ENCODE peak calls at places on chromosomes 7 and 10, in eight cellular contexts. K, E, M, H, U, P, X and S are unnamed samples.

GRCh38 chr7:70154521-70155180 is 556.4 kb downstream of the AUTS2 start:
- DNase-seq in X (no peak), M (no peak), K (no peak), E (no peak), P (no peak), H (no peak), U (no peak), S (no peak)

GRCh38 chr10:94194256-94194655 is 168.5 kb downstream of the NOC3L start:
- DNase-seq in K (peak), X (no peak), P (peak), E (no peak), U (peak), H (no peak), M (no peak), S (no peak)

GRCh38 chr7:130008941-130009847 is 42.0 kb downstream of the ZC3HC1 start:
- DNase-seq in H (no peak), X (peak), K (peak), U (peak), M (no peak), P (no peak), E (peak), S (no peak)

GRCh38 chr10:33288127-33288526 is 46.3 kb downstream of the NRP1 start:
- DNase-seq in H (no peak), P (no peak), X (no peak), E (no peak), K (no peak), U (no peak), M (no peak), S (no peak)

GRCh38 chr10:9004736-9005135 is 950.2 kb downstream of the GATA3 start:
- DNase-seq in E (no peak), M (no peak), K (no peak), H (no peak), X (no peak), U (no peak), P (no peak), S (no peak)

GRCh38 chr7:108130261-108130660 is at the start of gene LAMB4:
- DNase-seq in M (no peak), K (no peak), X (no peak), U (no peak), H (no peak), P (no peak), E (no peak), S (no peak)

GRCh38 chr7:22781230-22781711 is 41.4 kb downstream of the TOMM7 start:
- DNase-seq in X (no peak), H (no peak), P (peak), K (peak), M (no peak), U (peak), E (no peak), S (no peak)

GRCh38 chr10:48400850-48401220 is 94.4 kb downstream of the MAPK8 start:
- DNase-seq in K (no peak), U (no peak), E (no peak), H (no peak), X (no peak), P (no peak), M (no peak), S (no peak)

GRCh38 chr7:20561908-20562307 is 53.6 kb upstream of the ABCB5 start:
- DNase-seq in H (no peak), U (no peak), X (no peak), K (no peak), M (no peak), E (no peak), P (no peak), S (no peak)

GRCh38 chr7:68963547-68963946 is 634.7 kb upstream of the AUTS2 start:
- DNase-seq in P (peak), X (no peak), M (no peak), U (peak), H (no peak), K (peak), E (no peak), S (no peak)

GRCh38 chr7:12570148-12570528 is 382 bp upstream of the SCIN start:
- DNase-seq in M (no peak), E (no peak), U (peak), X (no peak), P (peak), K (no peak), H (no peak), S (no peak)

GRCh38 chr10:118332948-118333710 is 9.0 kb downstream of the FAM204A start:
- DNase-seq in U (no peak), H (no peak), K (peak), P (no peak), E (no peak), X (no peak), M (no peak), S (peak)

GRCh38 chr7:150325901-150326300 is 2.6 kb upstream of the ACTR3C start:
- DNase-seq in U (no peak), P (no peak), X (no peak), H (no peak), E (no peak), K (no peak), M (no peak), S (no peak)

GRCh38 chr7:49389866-49390265 is 383.6 kb upstream of the VWC2 start:
- DNase-seq in M (no peak), X (no peak), K (no peak), P (no peak), H (no peak), U (no peak), E (no peak), S (no peak)

GRCh38 chr7:74355091-74355490 is 65.9 kb downstream of the CLIP2 start:
- DNase-seq in K (peak), U (peak), P (peak), E (peak), X (no peak), H (no peak), M (no peak), S (no peak)

GRCh38 chr10:59524373-59524772 is 162.0 kb upstream of the FAM13C start:
- DNase-seq in X (no peak), U (no peak), H (no peak), K (no peak), E (no peak), P (no peak), M (no peak), S (no peak)

GRCh38 chr10:100318201-100318600 is 11.8 kb downstream of the PKD2L1 start:
- DNase-seq in P (no peak), E (no peak), U (peak), X (no peak), H (no peak), M (no peak), K (no peak), S (no peak)

GRCh38 chr10:43437141-43437860 is 390 bp downstream of the ZNF487 start:
- DNase-seq in K (no peak), H (no peak), M (peak), X (no peak), E (no peak), P (no peak), U (peak), S (no peak)

GRCh38 chr7:50962962-50963374 is 180.3 kb upstream of the GRB10 start:
- DNase-seq in E (peak), X (no peak), U (peak), M (no peak), P (peak), K (no peak), H (no peak), S (no peak)

GRCh38 chr7:134705716-134706115 is 59.1 kb downstream of the BPGM start:
- DNase-seq in P (no peak), E (no peak), K (no peak), X (no peak), M (no peak), H (no peak), U (no peak), S (no peak)

GRCh38 chr10:2861632-2862210 is 205.6 kb upstream of the PFKP start:
- DNase-seq in E (no peak), M (no peak), U (no peak), K (no peak), H (no peak), X (no peak), P (no peak), S (no peak)

GRCh38 chr7:13551503-13551902 is 438.0 kb downstream of the ETV1 start:
- DNase-seq in P (no peak), E (no peak), K (no peak), X (no peak), H (no peak), U (peak), M (no peak), S (no peak)

GRCh38 chr7:96649981-96650380 is 59.7 kb downstream of the SEM1 start:
- DNase-seq in X (no peak), E (no peak), K (peak), M (no peak), P (no peak), H (no peak), U (no peak), S (no peak)

GRCh38 chr7:91194841-91195240 is 69.4 kb upstream of the FZD1 start:
- DNase-seq in H (no peak), K (no peak), P (no peak), E (no peak), M (peak), X (no peak), U (no peak), S (no peak)

GRCh38 chr10:9091515-9092093 is 1037.1 kb downstream of the GATA3 start:
- DNase-seq in M (no peak), X (no peak), H (no peak), K (no peak), P (no peak), E (no peak), U (no peak), S (no peak)

GRCh38 chr10:104076743-104077160 is 8.9 kb downstream of the COL17A1 start:
- DNase-seq in P (no peak), M (peak), K (peak), H (no peak), U (peak), E (no peak), X (no peak), S (no peak)

GRCh38 chr10:91409069-91409868 is 875 bp upstream of the HECTD2 start:
- DNase-seq in X (peak), H (no peak), U (peak), E (peak), K (peak), P (peak), M (peak), S (peak)

GRCh38 chr10:126247454-126247975 is 140.8 kb downstream of the ADAM12 start:
- DNase-seq in H (no peak), U (peak), M (no peak), E (peak), X (no peak), K (peak), P (peak), S (no peak)

GRCh38 chr10:92760609-92761008 is 70.9 kb downstream of the HHEX start:
- DNase-seq in P (no peak), K (peak), E (no peak), H (no peak), X (no peak), U (peak), M (no peak), S (no peak)

GRCh38 chr10:113939212-113939860 is 84.9 kb downstream of the NHLRC2 start:
- DNase-seq in K (no peak), M (no peak), U (no peak), X (no peak), H (no peak), E (no peak), P (no peak), S (no peak)

GRCh38 chr7:99326408-99326782 is 697 bp downstream of the ARPC1A start:
- DNase-seq in P (no peak), H (no peak), M (no peak), E (no peak), X (no peak), K (no peak), U (no peak), S (peak)

GRCh38 chr7:144854839-144855424 is 19.1 kb upstream of the TPK1 start:
- DNase-seq in H (no peak), M (peak), X (no peak), P (no peak), E (no peak), K (no peak), U (peak), S (peak)

GRCh38 chr7:43602271-43602670 is 19.4 kb downstream of the STK17A start:
- DNase-seq in U (no peak), H (no peak), X (peak), P (no peak), K (no peak), E (no peak), M (no peak), S (no peak)